ENCODE peak calls at places on chromosomes 12 and 14, in eight cellular contexts. R, J, I, M, V, T, Y and L are unnamed samples.

GRCh38 chr14:72142328-72142727 is 210.1 kb downstream of the RGS6 start:
- DNase-seq in R (no peak), J (no peak), I (no peak), M (peak), V (no peak), T (no peak), Y (no peak), L (no peak)

GRCh38 chr12:58509116-58509885 is 411.0 kb downstream of the LRIG3 start:
- DNase-seq in R (no peak), J (no peak), I (no peak), M (no peak), V (no peak), T (no peak), Y (peak), L (no peak)

GRCh38 chr14:99426796-99427346 is 53.8 kb downstream of the SETD3 start:
- DNase-seq in R (no peak), J (no peak), I (no peak), M (no peak), V (no peak), T (no peak), Y (no peak), L (no peak)

GRCh38 chr12:108788076-108788782 is 56.9 kb upstream of the CORO1C start:
- DNase-seq in R (no peak), J (no peak), I (no peak), M (no peak), V (no peak), T (no peak), Y (no peak), L (no peak)

GRCh38 chr14:55782166-55782565 is 202.2 kb downstream of the KTN1 start:
- DNase-seq in R (no peak), J (no peak), I (no peak), M (no peak), V (no peak), T (no peak), Y (peak), L (no peak)

GRCh38 chr12:89947437-89948265 is 239.0 kb upstream of the ATP2B1 start:
- DNase-seq in R (no peak), J (no peak), I (no peak), M (no peak), V (no peak), T (peak), Y (peak), L (no peak)

GRCh38 chr14:84969501-84969900 is 560.4 kb upstream of the FLRT2 start:
- DNase-seq in R (no peak), J (no peak), I (no peak), M (no peak), V (no peak), T (no peak), Y (no peak), L (no peak)

GRCh38 chr14:93936245-93936644 is 9.1 kb downstream of the FAM181A start:
- DNase-seq in R (peak), J (no peak), I (peak), M (no peak), V (peak), T (no peak), Y (peak), L (no peak)

GRCh38 chr12:14256139-14256538 is 109.3 kb upstream of the ATF7IP start:
- DNase-seq in R (no peak), J (no peak), I (no peak), M (no peak), V (no peak), T (no peak), Y (peak), L (no peak)

GRCh38 chr14:62168564-62169155 is 406.4 kb downstream of the SNAPC1 start:
- DNase-seq in R (no peak), J (no peak), I (no peak), M (no peak), V (no peak), T (no peak), Y (no peak), L (no peak)

GRCh38 chr14:84584526-84584925 is 945.4 kb upstream of the FLRT2 start:
- DNase-seq in R (no peak), J (no peak), I (no peak), M (no peak), V (no peak), T (no peak), Y (no peak), L (no peak)

GRCh38 chr12:103930787-103931536 is 752 bp downstream of the HSP90B1 start:
- DNase-seq in R (peak), J (no peak), I (peak), M (peak), V (peak), T (no peak), Y (peak), L (no peak)

GRCh38 chr12:124592481-124593160 is 25.2 kb upstream of the NCOR2 start:
- DNase-seq in R (no peak), J (no peak), I (peak), M (no peak), V (no peak), T (no peak), Y (no peak), L (no peak)

GRCh38 chr12:75820848-75821578 is 210.6 kb downstream of the PHLDA1 start:
- DNase-seq in R (no peak), J (no peak), I (no peak), M (no peak), V (no peak), T (no peak), Y (peak), L (no peak)

GRCh38 chr12:3135522-3136461 is 58.6 kb downstream of the TSPAN9 start:
- DNase-seq in R (peak), J (no peak), I (peak), M (peak), V (peak), T (no peak), Y (peak), L (no peak)

GRCh38 chr12:56247923-56248322 is 10.3 kb downstream of the ANKRD52 start:
- DNase-seq in R (no peak), J (no peak), I (no peak), M (no peak), V (no peak), T (no peak), Y (no peak), L (no peak)

GRCh38 chr14:61754627-61755381 is 7.4 kb upstream of the SNAPC1 start:
- DNase-seq in R (no peak), J (no peak), I (no peak), M (no peak), V (no peak), T (no peak), Y (peak), L (no peak)

GRCh38 chr14:22555573-22556011 is 33.4 kb downstream of the DAD1 start:
- DNase-seq in R (no peak), J (no peak), I (no peak), M (no peak), V (no peak), T (no peak), Y (peak), L (no peak)

GRCh38 chr12:29569392-29569791 is 71.9 kb upstream of the OVCH1 start:
- DNase-seq in R (no peak), J (no peak), I (no peak), M (no peak), V (no peak), T (no peak), Y (peak), L (no peak)

GRCh38 chr14:73238262-73238852 is 1.1 kb downstream of the PAPLN start:
- DNase-seq in R (peak), J (no peak), I (peak), M (no peak), V (no peak), T (no peak), Y (peak), L (no peak)

GRCh38 chr14:36684946-36685345 is 23.3 kb downstream of the PAX9 start:
- DNase-seq in R (no peak), J (no peak), I (no peak), M (no peak), V (no peak), T (no peak), Y (no peak), L (no peak)

GRCh38 chr14:105019861-105020814 is 745 bp downstream of the CDCA4 start:
- DNase-seq in R (peak), J (peak), I (peak), M (peak), V (peak), T (no peak), Y (peak), L (no peak)

GRCh38 chr14:61752626-61753025 is 9.6 kb upstream of the SNAPC1 start:
- DNase-seq in R (no peak), J (no peak), I (peak), M (no peak), V (peak), T (no peak), Y (peak), L (no peak)

GRCh38 chr14:103700753-103701490 is 14.3 kb downstream of the XRCC3 start:
- DNase-seq in R (no peak), J (no peak), I (no peak), M (no peak), V (no peak), T (no peak), Y (no peak), L (no peak)

GRCh38 chr12:6062427-6063378 is 61.8 kb downstream of the VWF start:
- DNase-seq in R (peak), J (no peak), I (no peak), M (peak), V (peak), T (no peak), Y (no peak), L (no peak)

GRCh38 chr14:76267322-76268012 is 108.5 kb upstream of the ESRRB start:
- DNase-seq in R (peak), J (no peak), I (no peak), M (peak), V (no peak), T (no peak), Y (peak), L (no peak)